ENCODE peak calls at places on chromosomes 6 and 20, in seven cellular contexts. One of them, this sample, is unnamed. For H3K27me3, the result is how much of the 10 kb centered on the place peaks cover.

GRCh38 chr6:116373300-116373699 is 2.6 kb downstream of the DSE start:
- DNase-seq in right lobe of liver: no peak
- DNase-seq in upper lobe of right lung: no peak
- DNase-seq in adrenal gland: no peak
- DNase-seq in heart right ventricle: no peak
- DNase-seq in fibroblast of lung: no peak
- DNase-seq in body of pancreas: no peak
- DNase-seq in this sample: no peak

GRCh38 chr20:17967595-17968365 is 814 bp downstream of the SNX5 start:
- DNase-seq in upper lobe of right lung: no peak
- DNase-seq in heart right ventricle: no peak
- DNase-seq in body of pancreas: no peak
- DNase-seq in right lobe of liver: no peak
- DNase-seq in adrenal gland: no peak
- DNase-seq in fibroblast of lung: peak
- DNase-seq in this sample: peak

GRCh38 chr20:63520594-63520938 is at the start of gene PPDPF:
- DNase-seq in right lobe of liver: peak
- DNase-seq in body of pancreas: peak
- DNase-seq in fibroblast of lung: peak
- DNase-seq in upper lobe of right lung: peak
- DNase-seq in heart right ventricle: peak
- DNase-seq in adrenal gland: peak
- DNase-seq in this sample: peak

GRCh38 chr6:153059311-153059710 is 56.8 kb upstream of the MTRF1L start:
- DNase-seq in right lobe of liver: no peak
- DNase-seq in heart right ventricle: no peak
- DNase-seq in body of pancreas: no peak
- DNase-seq in adrenal gland: no peak
- DNase-seq in upper lobe of right lung: no peak
- DNase-seq in fibroblast of lung: no peak
- DNase-seq in this sample: no peak

GRCh38 chr6:132499757-132500156 is 13.2 kb downstream of the STX7 start:
- DNase-seq in body of pancreas: no peak
- DNase-seq in heart right ventricle: no peak
- DNase-seq in right lobe of liver: no peak
- DNase-seq in adrenal gland: no peak
- DNase-seq in upper lobe of right lung: no peak
- DNase-seq in fibroblast of lung: no peak
- DNase-seq in this sample: no peak

GRCh38 chr20:45080867-45081616 is 19.9 kb downstream of the KCNS1 start:
- DNase-seq in right lobe of liver: no peak
- DNase-seq in fibroblast of lung: peak
- DNase-seq in heart right ventricle: no peak
- DNase-seq in body of pancreas: no peak
- DNase-seq in upper lobe of right lung: no peak
- DNase-seq in adrenal gland: no peak
- DNase-seq in this sample: no peak

GRCh38 chr20:22825076-22825475 is 210.0 kb upstream of the SSTR4 start:
- DNase-seq in heart right ventricle: no peak
- DNase-seq in fibroblast of lung: no peak
- DNase-seq in upper lobe of right lung: no peak
- DNase-seq in body of pancreas: no peak
- DNase-seq in adrenal gland: no peak
- DNase-seq in right lobe of liver: no peak
- DNase-seq in this sample: no peak

GRCh38 chr6:35359346-35359743 is 17.0 kb downstream of the PPARD start:
- DNase-seq in upper lobe of right lung: no peak
- DNase-seq in fibroblast of lung: no peak
- DNase-seq in heart right ventricle: no peak
- DNase-seq in body of pancreas: no peak
- DNase-seq in adrenal gland: no peak
- DNase-seq in right lobe of liver: no peak
- DNase-seq in this sample: no peak

GRCh38 chr6:86916393-86916792 is 20.9 kb upstream of the HTR1E start:
- DNase-seq in body of pancreas: no peak
- DNase-seq in upper lobe of right lung: no peak
- DNase-seq in adrenal gland: no peak
- DNase-seq in fibroblast of lung: no peak
- DNase-seq in heart right ventricle: no peak
- DNase-seq in right lobe of liver: no peak
- DNase-seq in this sample: no peak

GRCh38 chr20:16292227-16292626 is 281.0 kb downstream of the KIF16B start:
- DNase-seq in heart right ventricle: no peak
- DNase-seq in fibroblast of lung: peak
- DNase-seq in adrenal gland: no peak
- DNase-seq in upper lobe of right lung: no peak
- DNase-seq in right lobe of liver: no peak
- DNase-seq in body of pancreas: no peak
- DNase-seq in this sample: no peak

GRCh38 chr6:89966913-89967312 is 72.6 kb downstream of the GJA10 start:
- DNase-seq in body of pancreas: no peak
- DNase-seq in heart right ventricle: no peak
- DNase-seq in right lobe of liver: no peak
- DNase-seq in adrenal gland: no peak
- DNase-seq in fibroblast of lung: no peak
- DNase-seq in upper lobe of right lung: no peak
- DNase-seq in this sample: no peak

GRCh38 chr6:3138341-3138740 is 19.0 kb downstream of the TUBB2A start:
- DNase-seq in adrenal gland: no peak
- DNase-seq in body of pancreas: no peak
- DNase-seq in heart right ventricle: no peak
- DNase-seq in upper lobe of right lung: no peak
- DNase-seq in right lobe of liver: no peak
- DNase-seq in fibroblast of lung: peak
- DNase-seq in this sample: no peak

GRCh38 chr6:43386492-43386891 is 17.0 kb upstream of the ZNF318 start:
- DNase-seq in heart right ventricle: no peak
- DNase-seq in fibroblast of lung: peak
- DNase-seq in right lobe of liver: no peak
- DNase-seq in body of pancreas: no peak
- DNase-seq in adrenal gland: no peak
- DNase-seq in upper lobe of right lung: no peak
- DNase-seq in this sample: no peak

GRCh38 chr6:63458480-63459115 is 113.7 kb upstream of the LOC128125822 start:
- DNase-seq in heart right ventricle: no peak
- DNase-seq in right lobe of liver: no peak
- DNase-seq in adrenal gland: no peak
- DNase-seq in fibroblast of lung: no peak
- DNase-seq in upper lobe of right lung: no peak
- DNase-seq in body of pancreas: peak
- DNase-seq in this sample: no peak

GRCh38 chr6:75098709-75099108 is 107.1 kb downstream of the COL12A1 start:
- DNase-seq in heart right ventricle: peak
- DNase-seq in upper lobe of right lung: no peak
- DNase-seq in fibroblast of lung: peak
- DNase-seq in adrenal gland: peak
- DNase-seq in right lobe of liver: peak
- DNase-seq in body of pancreas: peak
- DNase-seq in this sample: no peak

GRCh38 chr6:56278186-56278585 is 30.8 kb upstream of the COL21A1 start:
- DNase-seq in upper lobe of right lung: no peak
- DNase-seq in heart right ventricle: no peak
- DNase-seq in body of pancreas: no peak
- DNase-seq in fibroblast of lung: no peak
- DNase-seq in right lobe of liver: no peak
- DNase-seq in adrenal gland: no peak
- DNase-seq in this sample: no peak

GRCh38 chr6:105359419-105360366 is 43.2 kb downstream of the PREP start:
- DNase-seq in heart right ventricle: no peak
- DNase-seq in upper lobe of right lung: no peak
- DNase-seq in adrenal gland: no peak
- DNase-seq in body of pancreas: no peak
- DNase-seq in right lobe of liver: no peak
- DNase-seq in fibroblast of lung: peak
- DNase-seq in this sample: no peak

GRCh38 chr20:17109307-17109706 is 117.5 kb upstream of the PCSK2 start:
- DNase-seq in heart right ventricle: no peak
- DNase-seq in adrenal gland: no peak
- DNase-seq in fibroblast of lung: no peak
- DNase-seq in upper lobe of right lung: no peak
- DNase-seq in right lobe of liver: no peak
- DNase-seq in body of pancreas: peak
- DNase-seq in this sample: no peak

GRCh38 chr6:22413681-22414305 is 117.0 kb upstream of the PRL start:
- DNase-seq in right lobe of liver: no peak
- DNase-seq in heart right ventricle: no peak
- DNase-seq in upper lobe of right lung: no peak
- DNase-seq in body of pancreas: no peak
- DNase-seq in adrenal gland: no peak
- DNase-seq in fibroblast of lung: peak
- DNase-seq in this sample: no peak

GRCh38 chr6:54020311-54020710 is 90.9 kb upstream of the MLIP start:
- DNase-seq in fibroblast of lung: no peak
- DNase-seq in heart right ventricle: no peak
- DNase-seq in body of pancreas: no peak
- DNase-seq in right lobe of liver: no peak
- DNase-seq in upper lobe of right lung: no peak
- DNase-seq in adrenal gland: peak
- DNase-seq in this sample: no peak

GRCh38 chr6:79076160-79076559 is 1.9 kb downstream of the PHIP start:
- DNase-seq in upper lobe of right lung: no peak
- DNase-seq in right lobe of liver: no peak
- DNase-seq in fibroblast of lung: peak
- DNase-seq in adrenal gland: no peak
- DNase-seq in body of pancreas: no peak
- DNase-seq in heart right ventricle: no peak
- DNase-seq in this sample: no peak

GRCh38 chr6:111101987-111102386 is 14.7 kb downstream of the SLC16A10 start:
- DNase-seq in adrenal gland: no peak
- DNase-seq in body of pancreas: no peak
- DNase-seq in fibroblast of lung: no peak
- DNase-seq in upper lobe of right lung: no peak
- DNase-seq in heart right ventricle: no peak
- DNase-seq in right lobe of liver: no peak
- DNase-seq in this sample: no peak

GRCh38 chr6:43052842-43053544 is 658 bp downstream of the CUL7 start:
- DNase-seq in heart right ventricle: peak
- DNase-seq in adrenal gland: no peak
- DNase-seq in body of pancreas: peak
- DNase-seq in fibroblast of lung: peak
- DNase-seq in upper lobe of right lung: no peak
- DNase-seq in right lobe of liver: peak
- DNase-seq in this sample: no peak

GRCh38 chr20:10221022-10221421 is 2.4 kb downstream of the SNAP25 start:
- DNase-seq in right lobe of liver: no peak
- DNase-seq in heart right ventricle: no peak
- DNase-seq in body of pancreas: no peak
- DNase-seq in fibroblast of lung: no peak
- DNase-seq in adrenal gland: no peak
- DNase-seq in upper lobe of right lung: no peak
- DNase-seq in this sample: no peak

GRCh38 chr20:37758332-37758731 is 64.5 kb downstream of the CTNNBL1 start:
- DNase-seq in body of pancreas: no peak
- DNase-seq in adrenal gland: no peak
- DNase-seq in heart right ventricle: peak
- DNase-seq in upper lobe of right lung: no peak
- DNase-seq in fibroblast of lung: peak
- DNase-seq in right lobe of liver: no peak
- DNase-seq in this sample: no peak
- TF ChIP-seq CTCF in body of pancreas: no peak
- TF ChIP-seq CTCF in adrenal gland: no peak
- TF ChIP-seq CTCF in heart right ventricle: no peak
- TF ChIP-seq CTCF in upper lobe of right lung: no peak
- TF ChIP-seq CTCF in fibroblast of lung: no peak
- TF ChIP-seq CTCF in right lobe of liver: peak
- TF ChIP-seq CTCF in this sample: no peak

DNA sequence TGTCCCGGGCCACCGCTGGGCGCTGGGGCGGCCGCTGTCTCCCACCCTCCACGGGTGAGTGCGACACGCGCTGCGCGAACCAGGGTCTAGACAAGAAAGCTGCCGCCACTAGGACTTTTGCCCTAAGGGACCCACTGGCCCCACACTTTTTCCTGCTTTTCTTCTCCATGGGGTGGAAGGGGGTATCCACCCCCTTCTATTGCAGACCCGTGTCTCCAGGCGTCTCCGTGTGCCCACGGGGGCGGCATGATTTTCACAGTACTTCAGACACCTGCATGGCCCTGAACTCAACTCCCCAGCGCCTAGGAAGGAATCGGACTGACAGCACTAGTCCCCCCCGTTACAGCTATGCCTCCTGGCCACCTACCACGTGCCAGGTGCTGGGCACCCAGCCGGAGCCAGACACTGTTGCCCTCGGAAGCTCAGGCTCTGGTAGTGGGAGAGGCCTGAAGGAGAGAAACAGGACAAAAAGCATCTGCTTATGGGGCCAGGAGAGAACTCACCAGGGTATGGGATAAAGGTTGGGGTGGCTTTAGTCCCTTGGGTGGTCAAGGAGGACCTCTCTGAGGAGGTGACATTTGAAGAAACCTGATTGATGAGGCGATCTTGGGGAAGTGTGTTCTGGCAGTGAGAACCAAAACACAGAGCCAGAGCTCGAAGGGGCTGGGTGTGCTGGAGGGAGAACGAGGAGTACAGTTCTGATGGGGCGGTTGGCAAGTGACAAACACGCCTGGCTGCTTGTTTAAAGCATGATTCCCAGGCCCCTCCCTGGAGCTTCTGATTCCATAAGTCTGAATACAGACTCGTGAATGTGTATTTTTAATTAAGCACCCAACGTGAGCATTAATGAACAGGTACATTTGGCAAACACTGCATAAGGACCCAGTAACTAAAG is 622 bp upstream of the NFATC2 start:
- DNase-seq in body of pancreas: no peak
- DNase-seq in upper lobe of right lung: no peak
- DNase-seq in fibroblast of lung: no peak
- DNase-seq in adrenal gland: no peak
- DNase-seq in right lobe of liver: peak
- DNase-seq in heart right ventricle: no peak
- DNase-seq in this sample: no peak
- H3K27me3 ChIP-seq in body of pancreas: under half
- H3K27me3 ChIP-seq in upper lobe of right lung: under half
- H3K27me3 ChIP-seq in fibroblast of lung: under half
- H3K27me3 ChIP-seq in adrenal gland: under half
- H3K27me3 ChIP-seq in right lobe of liver: under half
- H3K27me3 ChIP-seq in heart right ventricle: under half
- H3K27me3 ChIP-seq in this sample: under half

DNA sequence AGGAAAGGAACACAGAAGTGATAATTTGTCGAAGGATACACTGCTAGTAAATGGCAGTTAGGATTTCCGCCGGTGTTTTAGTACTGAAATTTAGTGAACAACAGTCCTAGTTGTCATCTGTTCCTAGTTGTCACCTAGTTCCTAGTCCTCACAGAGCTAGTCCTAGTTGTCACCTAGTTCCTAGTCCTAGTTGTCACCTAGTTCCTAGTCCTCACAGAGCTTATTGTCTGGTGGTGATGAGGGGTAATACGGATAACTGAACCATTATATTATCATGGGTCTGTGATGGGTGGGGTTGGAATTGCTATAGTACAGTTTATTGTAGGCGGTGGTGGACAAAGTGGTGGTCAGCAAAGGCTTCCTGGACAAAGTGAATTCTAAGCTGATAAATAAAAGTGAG is 1.8 kb downstream of the SNRNP48 start:
- DNase-seq in adrenal gland: no peak
- DNase-seq in upper lobe of right lung: no peak
- DNase-seq in heart right ventricle: no peak
- DNase-seq in body of pancreas: no peak
- DNase-seq in right lobe of liver: no peak
- DNase-seq in fibroblast of lung: no peak
- DNase-seq in this sample: no peak
- H3K4me3 ChIP-seq in adrenal gland: no peak
- H3K4me3 ChIP-seq in upper lobe of right lung: no peak
- H3K4me3 ChIP-seq in heart right ventricle: peak
- H3K4me3 ChIP-seq in body of pancreas: no peak
- H3K4me3 ChIP-seq in right lobe of liver: no peak
- H3K4me3 ChIP-seq in fibroblast of lung: peak
- H3K4me3 ChIP-seq in this sample: no peak

GRCh38 chr6:30075094-30075986 is at the start of gene RNF39:
- DNase-seq in right lobe of liver: peak
- DNase-seq in adrenal gland: no peak
- DNase-seq in body of pancreas: peak
- DNase-seq in fibroblast of lung: no peak
- DNase-seq in upper lobe of right lung: no peak
- DNase-seq in heart right ventricle: no peak
- DNase-seq in this sample: no peak
- TF ChIP-seq CTCF in right lobe of liver: peak
- TF ChIP-seq CTCF in adrenal gland: peak
- TF ChIP-seq CTCF in body of pancreas: no peak
- TF ChIP-seq CTCF in fibroblast of lung: peak
- TF ChIP-seq CTCF in upper lobe of right lung: peak
- TF ChIP-seq CTCF in heart right ventricle: peak
- TF ChIP-seq CTCF in this sample: no peak